ENCODE peak calls at places on chromosomes 6 and 20, in ten cellular contexts. Q is right lobe of liver, E is fibroblast of the aortic adventitia, J is LNCaP clone FGC, X is stomach, R is endothelial cell of umbilical vein, N is OCI-LY7, D is AG10803, L is uterus, U is BJ. P is an unnamed sample.

GRCh38 chr20:25008388-25009217 is 16.1 kb upstream of the APMAP start:
- DNase-seq in N (no peak), J (no peak), Q (peak), D (no peak), R (no peak), L (no peak), U (no peak), E (no peak), X (no peak), P (no peak)

GRCh38 chr20:53818457-53819177 is 225.0 kb upstream of the ZNF217 start:
- DNase-seq in Q (no peak), R (no peak), N (no peak), X (no peak), D (no peak), E (no peak), L (no peak), U (no peak), J (no peak), P (no peak)

GRCh38 chr6:36139431-36139830 is 9.1 kb downstream of the MAPK13 start:
- DNase-seq in N (no peak), J (no peak), L (no peak), X (no peak), Q (peak), U (no peak), E (no peak), R (no peak), D (no peak), P (peak)

GRCh38 chr6:159565181-159565580 is 127.9 kb downstream of the SOD2 start:
- DNase-seq in D (no peak), L (no peak), J (no peak), U (no peak), E (no peak), X (no peak), N (no peak), R (no peak), Q (no peak), P (no peak)

GRCh38 chr6:127146935-127147334 is 28.5 kb downstream of the RSPO3 start:
- DNase-seq in Q (no peak), J (no peak), L (no peak), U (peak), E (peak), X (no peak), N (no peak), R (peak), D (peak), P (no peak)

GRCh38 chr20:43936371-43936770 is 21.7 kb downstream of the TOX2 start:
- DNase-seq in Q (no peak), R (no peak), L (no peak), U (no peak), D (no peak), X (no peak), J (no peak), E (peak), N (no peak), P (no peak)

GRCh38 chr6:7488494-7488893 is 53.0 kb upstream of the DSP start:
- DNase-seq in R (no peak), L (no peak), U (no peak), E (no peak), N (no peak), J (no peak), D (no peak), Q (no peak), X (no peak), P (no peak)

GRCh38 chr6:70884074-70884983 is 72.5 kb downstream of the B3GAT2 start:
- DNase-seq in N (peak), U (no peak), E (peak), D (peak), J (no peak), Q (peak), X (peak), R (peak), L (peak), P (peak)

GRCh38 chr20:62887860-62888239 is 26.2 kb upstream of the TCFL5 start:
- DNase-seq in U (no peak), D (no peak), E (no peak), L (no peak), N (no peak), X (no peak), Q (no peak), J (no peak), R (no peak), P (no peak)

GRCh38 chr6:123415844-123416468 is 220.8 kb downstream of the TRDN start:
- DNase-seq in U (no peak), L (peak), E (peak), N (peak), R (peak), D (peak), Q (peak), X (peak), J (peak), P (peak)

GRCh38 chr6:71852951-71853350 is 33.4 kb upstream of the RIMS1 start:
- DNase-seq in X (no peak), D (peak), E (no peak), R (no peak), U (no peak), L (no peak), Q (no peak), N (no peak), J (no peak), P (no peak)

GRCh38 chr6:42702200-42702599 is 20.2 kb downstream of the PRPH2 start:
- DNase-seq in U (peak), J (no peak), L (no peak), N (no peak), D (peak), Q (no peak), X (no peak), E (peak), R (peak), P (no peak)

GRCh38 chr6:45625191-45625664 is 247.5 kb upstream of the SUPT3H start:
- DNase-seq in L (no peak), D (peak), X (no peak), J (no peak), U (no peak), N (no peak), Q (no peak), E (peak), R (no peak), P (no peak)

GRCh38 chr6:15935661-15936060 is 193.2 kb upstream of the MYLIP start:
- DNase-seq in L (no peak), X (no peak), Q (no peak), D (no peak), J (no peak), U (no peak), R (no peak), N (no peak), E (no peak), P (no peak)

GRCh38 chr6:139879823-139880356 is 505.4 kb upstream of the CITED2 start:
- DNase-seq in X (no peak), Q (no peak), D (no peak), E (no peak), U (no peak), N (no peak), R (no peak), J (no peak), L (no peak), P (no peak)

GRCh38 chr6:166078294-166078693 is 89.4 kb downstream of the TBXT start:
- DNase-seq in Q (no peak), R (no peak), E (peak), N (no peak), U (peak), D (peak), L (no peak), J (no peak), X (no peak), P (no peak)

GRCh38 chr20:32626859-32627636 is 41.9 kb upstream of the NOL4L start:
- DNase-seq in N (peak), D (no peak), L (no peak), J (no peak), X (peak), E (no peak), R (no peak), Q (no peak), U (no peak), P (no peak)

GRCh38 chr6:138572885-138573284 is 73.6 kb upstream of the NHSL1 start:
- DNase-seq in L (no peak), U (no peak), J (no peak), D (no peak), R (no peak), N (no peak), E (no peak), X (no peak), Q (no peak), P (no peak)

GRCh38 chr6:161029195-161029809 is 37.7 kb downstream of the MAP3K4 start:
- DNase-seq in X (no peak), L (peak), N (no peak), Q (no peak), E (peak), D (peak), U (peak), J (no peak), R (no peak), P (no peak)

GRCh38 chr20:52124821-52125220 is 66.8 kb downstream of the ZFP64 start:
- DNase-seq in E (no peak), Q (no peak), D (no peak), U (no peak), N (no peak), L (no peak), J (no peak), R (no peak), X (no peak), P (no peak)

GRCh38 chr20:15834857-15835256 is 738.4 kb downstream of the KIF16B start:
- DNase-seq in L (no peak), E (no peak), J (no peak), N (no peak), D (no peak), X (no peak), U (no peak), Q (no peak), R (no peak), P (no peak)

GRCh38 chr6:40733290-40733689 is 146.1 kb upstream of the LRFN2 start:
- DNase-seq in D (no peak), U (no peak), E (peak), R (no peak), N (no peak), J (peak), Q (no peak), L (no peak), X (no peak), P (no peak)

GRCh38 chr6:148831064-148831463 is 84.2 kb downstream of the UST start:
- DNase-seq in R (no peak), X (no peak), N (no peak), D (no peak), L (no peak), Q (no peak), J (no peak), U (no peak), E (no peak), P (no peak)

GRCh38 chr6:45677381-45677992 is 299.8 kb upstream of the SUPT3H start:
- DNase-seq in Q (no peak), U (no peak), L (no peak), D (peak), N (peak), J (peak), X (peak), R (peak), E (no peak), P (no peak)

GRCh38 chr6:81838031-81838430 is 85.5 kb upstream of the TENT5A start:
- DNase-seq in J (no peak), Q (no peak), U (no peak), L (no peak), R (no peak), E (peak), X (no peak), D (no peak), N (no peak), P (no peak)

GRCh38 chr20:33602826-33603590 is 59.1 kb upstream of the C20orf144 start:
- DNase-seq in U (no peak), N (peak), X (no peak), E (no peak), R (no peak), D (no peak), J (no peak), L (no peak), Q (no peak), P (no peak)

GRCh38 chr6:149480502-149481280 is 4.1 kb downstream of the ZC3H12D start:
- DNase-seq in N (peak), J (no peak), L (no peak), X (no peak), D (no peak), E (no peak), R (no peak), U (no peak), Q (no peak), P (no peak)

GRCh38 chr6:28789553-28790083 is 134.2 kb downstream of the TRIM27 start:
- DNase-seq in D (peak), L (no peak), J (no peak), Q (no peak), X (no peak), N (peak), R (peak), E (peak), U (no peak), P (no peak)

GRCh38 chr6:154980273-154981070 is 14.6 kb upstream of the TIAM2 start:
- DNase-seq in D (no peak), N (no peak), L (no peak), R (no peak), Q (no peak), J (no peak), X (no peak), U (no peak), E (no peak), P (no peak)

GRCh38 chr6:154969796-154970195 is 25.3 kb upstream of the TIAM2 start:
- DNase-seq in U (no peak), X (no peak), R (peak), J (no peak), E (no peak), N (no peak), D (peak), L (no peak), Q (no peak), P (no peak)

GRCh38 chr6:154974485-154975149 is 20.5 kb upstream of the TIAM2 start:
- DNase-seq in R (peak), N (no peak), J (no peak), L (no peak), X (no peak), Q (no peak), U (no peak), E (no peak), D (no peak), P (no peak)
- TF ChIP-seq CTCF in R (peak), N (peak), J (no peak), L (no peak), X (no peak), Q (no peak), U (no peak), E (no peak), D (no peak), P (no peak)

DNA sequence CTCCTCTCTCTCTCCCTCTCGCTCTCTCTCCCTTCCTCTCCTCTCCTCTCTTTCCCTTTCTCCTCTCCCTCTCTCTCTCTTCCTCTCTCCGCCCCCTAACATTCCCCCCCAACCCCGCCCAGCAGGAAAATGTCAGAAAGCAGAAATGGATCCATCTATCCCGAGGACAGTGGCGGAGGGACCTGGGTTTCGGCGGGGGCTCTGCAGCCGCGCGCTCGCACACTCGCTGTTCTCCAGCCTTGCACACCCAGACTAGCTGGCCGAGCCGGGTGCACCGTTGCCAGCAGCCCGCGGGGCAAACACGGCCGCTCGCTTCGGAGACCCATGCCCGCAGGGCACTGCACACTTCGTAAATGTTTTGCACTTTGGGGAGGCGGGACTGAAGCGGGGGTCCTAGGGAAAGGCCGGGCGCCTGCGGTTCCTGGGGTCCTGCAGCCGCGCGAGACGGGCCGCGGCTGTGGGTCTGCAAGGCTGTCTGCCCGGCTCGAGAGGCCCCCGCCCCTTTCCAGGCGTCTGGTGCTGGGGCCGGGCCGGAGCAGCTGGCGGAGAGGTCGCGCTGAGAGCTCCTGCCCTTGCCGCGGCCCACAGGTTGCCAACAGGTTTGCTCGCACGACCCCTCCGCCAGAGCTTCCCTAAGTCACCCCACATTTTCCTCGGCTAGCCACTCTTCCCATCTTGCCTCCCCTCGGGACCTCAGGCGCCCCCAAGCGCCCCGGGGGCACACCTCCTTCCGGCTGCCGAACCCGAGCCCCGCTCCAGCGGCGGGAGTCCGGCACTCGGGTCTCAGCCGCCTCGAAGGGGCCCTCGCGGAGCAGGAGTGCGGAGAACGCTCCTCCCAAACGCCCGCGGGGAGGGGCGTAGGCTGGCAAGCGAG is 818 bp upstream of the MDGA1 start:
- DNase-seq in N (peak), U (no peak), L (peak), D (peak), E (no peak), J (peak), X (peak), R (peak), Q (peak), P (peak)
- TF ChIP-seq CTCF in N (no peak), U (no peak), L (no peak), D (no peak), E (no peak), J (peak), X (no peak), R (no peak), Q (no peak), P (no peak)

DNA sequence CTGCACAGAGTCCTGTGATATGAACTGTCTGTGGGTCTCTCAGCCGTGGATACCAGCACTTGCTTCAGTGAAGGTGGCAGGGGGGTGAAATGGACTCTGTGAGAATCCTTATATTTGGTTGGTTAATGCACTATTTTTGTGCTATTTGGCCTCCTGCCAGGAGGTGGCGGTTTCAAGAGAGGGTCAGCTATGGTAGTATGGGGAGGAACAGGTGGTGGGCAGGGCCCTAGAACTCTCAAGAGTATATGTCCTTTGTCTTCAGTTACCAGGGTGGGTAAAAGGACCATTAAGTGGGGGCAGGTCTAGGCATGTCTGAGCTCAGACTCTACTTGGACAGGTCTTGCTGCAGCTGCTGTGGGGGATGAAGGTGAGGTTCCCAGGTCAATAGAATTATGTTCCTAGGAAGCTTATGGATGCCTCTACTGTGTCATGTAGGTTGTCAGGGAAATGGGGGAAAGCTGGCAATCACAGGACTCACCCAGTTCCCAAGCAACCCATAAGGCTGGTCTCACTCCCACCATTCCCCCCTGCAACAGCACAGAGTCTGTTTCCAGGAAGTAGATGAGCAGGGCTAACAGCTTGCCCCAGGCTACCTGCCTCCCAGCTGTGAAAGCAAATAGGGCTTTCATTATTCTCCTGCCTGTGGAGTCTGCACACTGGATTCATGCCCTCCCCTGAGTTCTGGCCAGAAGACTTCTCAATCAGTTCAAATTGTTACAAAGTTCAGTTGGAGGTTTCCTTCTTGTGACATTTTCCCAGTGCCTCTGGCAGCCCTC is 56.8 kb upstream of the PHIP start:
- DNase-seq in J (no peak), R (no peak), U (no peak), Q (no peak), N (no peak), E (no peak), L (no peak), D (no peak), X (no peak), P (no peak)
- TF ChIP-seq CTCF in J (no peak), R (no peak), U (no peak), Q (no peak), N (peak), E (no peak), L (no peak), D (no peak), X (no peak), P (no peak)

DNA sequence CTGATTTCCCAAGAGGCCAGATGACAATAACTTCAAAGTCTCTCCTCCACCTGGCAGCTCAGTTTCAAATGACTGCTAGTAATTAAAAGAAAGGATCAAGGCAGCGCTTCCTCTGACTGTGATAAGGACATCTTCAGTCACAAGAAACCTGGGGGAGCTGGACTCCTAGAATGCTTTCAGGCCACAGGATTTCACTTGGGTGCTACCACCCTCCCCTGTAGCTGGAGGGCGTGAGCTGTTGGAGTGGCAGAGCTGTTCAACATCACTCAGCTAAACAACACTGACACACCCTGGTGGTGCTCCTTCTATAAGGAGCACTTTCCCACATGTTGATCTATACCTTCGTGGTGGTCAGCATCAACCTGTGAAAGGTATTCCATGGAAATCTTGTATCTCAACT is 2.2 kb upstream of the CNR1 start:
- DNase-seq in D (no peak), N (peak), L (no peak), E (no peak), X (no peak), U (no peak), Q (no peak), R (no peak), J (no peak), P (no peak)
- TF ChIP-seq CTCF in D (no peak), N (peak), L (no peak), E (no peak), X (no peak), U (no peak), Q (no peak), R (no peak), J (no peak), P (no peak)

GRCh38 chr20:60050193-60050960 is 92.2 kb downstream of the CDH26 start:
- DNase-seq in D (no peak), U (no peak), E (no peak), X (peak), Q (no peak), R (no peak), N (no peak), L (no peak), J (peak), P (no peak)
- TF ChIP-seq CTCF in D (peak), U (peak), E (no peak), X (peak), Q (peak), R (no peak), N (peak), L (no peak), J (peak), P (peak)

GRCh38 chr6:30169658-30170614 is 6.6 kb downstream of the TRIM15 start:
- DNase-seq in D (peak), J (peak), E (peak), X (no peak), N (peak), Q (no peak), L (no peak), R (peak), U (no peak), P (no peak)
- TF ChIP-seq CTCF in D (peak), J (peak), E (peak), X (peak), N (peak), Q (peak), L (peak), R (peak), U (peak), P (no peak)

GRCh38 chr6:6221829-6222535 is 98.5 kb downstream of the F13A1 start:
- DNase-seq in U (no peak), R (no peak), Q (no peak), E (no peak), N (peak), L (no peak), X (no peak), D (no peak), J (no peak), P (no peak)

GRCh38 chr6:6217838-6218237 is 102.6 kb downstream of the F13A1 start:
- DNase-seq in U (no peak), L (no peak), E (no peak), J (no peak), D (no peak), R (no peak), Q (no peak), X (no peak), N (peak), P (no peak)

GRCh38 chr6:6219716-6220115 is 100.7 kb downstream of the F13A1 start:
- DNase-seq in N (no peak), X (no peak), E (no peak), D (no peak), U (no peak), J (no peak), Q (no peak), R (no peak), L (no peak), P (no peak)

GRCh38 chr6:6218246-6219085 is 102.0 kb downstream of the F13A1 start:
- DNase-seq in U (no peak), N (no peak), D (peak), E (no peak), L (peak), J (no peak), Q (no peak), X (no peak), R (no peak), P (no peak)

GRCh38 chr6:6220718-6221117 is 99.7 kb downstream of the F13A1 start:
- DNase-seq in Q (no peak), N (peak), X (no peak), J (no peak), L (no peak), E (no peak), D (no peak), R (no peak), U (no peak), P (no peak)
- TF ChIP-seq CTCF in Q (peak), N (peak), X (no peak), J (peak), L (no peak), E (no peak), D (peak), R (no peak), U (no peak), P (peak)